ENCODE peak calls at places on chromosomes 5 and 9, in seven cellular contexts. E is ELF-1; D is NB4; F is AG09319; N is RCC 7860; R is stimulated activated CD8-positive, alpha-beta memory T cell treated with anti-CD3 and anti-CD28 coated beads, Interleukin-7, amount 100 ng/mL, for 1 hour; J is amniotic epithelial cell. K is an unnamed sample.

GRCh38 chr5:95641803-95642220 is 4.8 kb upstream of the RFESD start:
- DNase-seq in N (no peak), R (no peak), D (no peak), J (peak), E (no peak), F (no peak), K (no peak)

GRCh38 chr5:139393497-139394122 is 1.3 kb downstream of the PROB1 start:
- DNase-seq in F (no peak), E (no peak), D (no peak), R (no peak), J (no peak), N (no peak), K (no peak)

GRCh38 chr5:76393035-76393680 is 9.9 kb upstream of the IQGAP2 start:
- DNase-seq in F (no peak), E (no peak), N (no peak), D (peak), J (no peak), R (no peak), K (peak)

GRCh38 chr9:130698514-130698913 is 4.9 kb downstream of the EXOSC2 start:
- DNase-seq in D (no peak), R (no peak), N (peak), E (no peak), J (peak), F (no peak), K (no peak)

GRCh38 chr5:127673401-127673800 is 24.5 kb downstream of the CTXN3 start:
- DNase-seq in J (peak), F (no peak), R (no peak), E (no peak), N (no peak), D (no peak), K (no peak)

GRCh38 chr5:79475174-79475466 is 38.8 kb downstream of the HOMER1 start:
- DNase-seq in J (no peak), D (peak), E (no peak), N (no peak), R (no peak), F (no peak), K (no peak)

GRCh38 chr5:146042628-146043279 is 62.6 kb downstream of the PLAC8L1 start:
- DNase-seq in E (no peak), D (no peak), J (peak), F (peak), N (peak), R (no peak), K (no peak)

GRCh38 chr5:130965342-130965741 is 199.7 kb downstream of the HINT1 start:
- DNase-seq in N (no peak), J (no peak), R (no peak), D (no peak), E (no peak), F (no peak), K (no peak)

GRCh38 chr9:127136880-127137639 is 14.6 kb upstream of the ANGPTL2 start:
- DNase-seq in D (no peak), F (no peak), J (no peak), R (no peak), N (no peak), E (no peak), K (no peak)

GRCh38 chr9:14309403-14309802 is 4.5 kb downstream of the NFIB start:
- DNase-seq in J (peak), E (no peak), R (no peak), F (no peak), D (no peak), N (peak), K (no peak)

GRCh38 chr9:116157436-116158138 is 4.0 kb downstream of the PAPPA start:
- DNase-seq in F (no peak), R (no peak), J (peak), E (peak), D (no peak), N (no peak), K (no peak)

GRCh38 chr5:103918668-103919367 is 356.2 kb upstream of the NUDT12 start:
- DNase-seq in F (no peak), J (peak), N (peak), R (no peak), D (no peak), E (peak), K (no peak)

GRCh38 chr5:167696558-167697314 is 594.7 kb upstream of the WWC1 start:
- DNase-seq in E (peak), F (no peak), J (no peak), D (no peak), R (no peak), N (no peak), K (no peak)

GRCh38 chr5:142391031-142391872 is 66.4 kb upstream of the SPRY4 start:
- DNase-seq in D (no peak), E (no peak), J (no peak), N (no peak), R (no peak), F (no peak), K (no peak)

GRCh38 chr5:11143456-11144267 is 382.6 kb upstream of the DAP start:
- DNase-seq in R (no peak), J (no peak), F (no peak), D (no peak), N (no peak), E (no peak), K (no peak)

GRCh38 chr5:132268698-132269551 is 11.4 kb downstream of the PDLIM4 start:
- DNase-seq in E (no peak), J (peak), D (no peak), R (no peak), F (peak), N (peak), K (no peak)

GRCh38 chr9:10204276-10204675 is 408.5 kb downstream of the PTPRD start:
- DNase-seq in E (no peak), N (no peak), J (no peak), F (no peak), R (no peak), D (no peak), K (no peak)

GRCh38 chr5:96342581-96342980 is 90.5 kb downstream of the PCSK1 start:
- DNase-seq in E (no peak), J (peak), D (no peak), R (no peak), F (no peak), N (peak), K (no peak)

GRCh38 chr9:35499029-35499700 is 9.3 kb downstream of the RUSC2 start:
- DNase-seq in D (no peak), F (no peak), E (no peak), N (no peak), J (no peak), R (no peak), K (no peak)

GRCh38 chr9:21455320-21455719 is 15.1 kb downstream of the IFNA1 start:
- DNase-seq in F (no peak), R (no peak), E (peak), N (no peak), J (peak), D (peak), K (no peak)

GRCh38 chr9:69443178-69443577 is 118.2 kb downstream of the ENTREP1 start:
- DNase-seq in R (no peak), J (no peak), D (no peak), F (no peak), E (no peak), N (no peak), K (no peak)

GRCh38 chr5:95163079-95163478 is 121.8 kb downstream of the MCTP1 start:
- DNase-seq in F (no peak), J (no peak), E (no peak), R (no peak), N (no peak), D (no peak), K (no peak)

GRCh38 chr5:73376618-73377170 is 71.9 kb downstream of the FOXD1 start:
- DNase-seq in D (no peak), E (no peak), J (peak), N (peak), R (no peak), F (no peak), K (no peak)

GRCh38 chr5:74143724-74144330 is 496.7 kb downstream of the ENC1 start:
- DNase-seq in J (no peak), F (no peak), E (no peak), N (no peak), R (no peak), D (no peak), K (no peak)

GRCh38 chr9:93387791-93388190 is 63.7 kb upstream of the FAM120A start:
- DNase-seq in J (no peak), E (no peak), N (no peak), F (no peak), D (no peak), R (no peak), K (no peak)

GRCh38 chr5:168313596-168314204 is 22.3 kb downstream of the WWC1 start:
- DNase-seq in E (no peak), J (no peak), F (no peak), D (no peak), N (no peak), R (no peak), K (no peak)

GRCh38 chr9:121450241-121450640 is 49.4 kb downstream of the GGTA1 start:
- DNase-seq in J (no peak), D (no peak), E (no peak), N (no peak), F (no peak), R (no peak), K (no peak)

GRCh38 chr9:21796768-21797167 is 5.7 kb upstream of the MTAP start:
- DNase-seq in D (no peak), N (peak), E (no peak), F (no peak), J (peak), R (no peak), K (no peak)